ENCODE peak calls at places on chromosomes 2 and 18, in ten cellular contexts. L is T-helper 9 cell; C is posterior vena cava; D is activated naive CD8-positive, alpha-beta T cell treated with anti-CD3 and anti-CD28 coated beads for 36 hours; K is fibroblast of mammary gland; G is NCI-H1417; V is nucleus accumbens; Q is stimulated activated CD4-positive, alpha-beta T cell treated with anti-CD3 and anti-CD28 coated beads, Interleukin-2, amount 100 ng/mL, for 48 hours; Y is stimulated activated naive CD4-positive, alpha-beta T cell treated with Interleukin-2 at 50 U/mL for 16 hours; W is aorta. X is an unnamed sample.

GRCh38 chr2:128636802-128637147 is 318.1 kb upstream of the HS6ST1 start:
- DNase-seq in Y (no peak), Q (no peak), D (no peak), K (no peak), C (no peak), V (no peak), G (no peak), W (peak), L (no peak), X (no peak)

GRCh38 chr18:60358516-60358915 is 14.1 kb downstream of the MC4R start:
- DNase-seq in Y (no peak), C (no peak), V (no peak), D (no peak), Q (no peak), W (no peak), K (peak), G (no peak), L (no peak), X (peak)

GRCh38 chr2:132623096-132623839 is 46.7 kb downstream of the LYPD1 start:
- DNase-seq in W (no peak), D (no peak), G (no peak), V (no peak), K (peak), Y (no peak), Q (no peak), L (no peak), C (no peak), X (peak)

GRCh38 chr2:49265471-49265870 is 111.2 kb upstream of the FSHR start:
- DNase-seq in G (no peak), W (no peak), K (no peak), D (no peak), Q (no peak), C (no peak), V (no peak), Y (no peak), L (no peak), X (no peak)

GRCh38 chr2:100940766-100941645 is 61.1 kb upstream of the RPL31 start:
- DNase-seq in C (peak), Y (no peak), V (no peak), Q (no peak), K (no peak), G (no peak), D (peak), W (no peak), L (no peak), X (no peak)

GRCh38 chr18:37476182-37476581 is 89.4 kb downstream of the CELF4 start:
- DNase-seq in K (peak), W (no peak), C (no peak), V (peak), G (peak), L (no peak), D (peak), Q (peak), Y (no peak), X (no peak)

GRCh38 chr2:85827879-85828569 is 60.8 kb downstream of the ST3GAL5 start:
- DNase-seq in G (no peak), V (no peak), K (no peak), Y (no peak), C (no peak), W (no peak), Q (no peak), D (no peak), L (no peak), X (no peak)

GRCh38 chr2:38375711-38376345 is 1.2 kb downstream of the ATL2 start:
- DNase-seq in C (no peak), G (no peak), K (no peak), V (no peak), L (peak), W (no peak), Q (no peak), Y (no peak), D (no peak), X (no peak)

GRCh38 chr2:100262555-100263320 is 59.6 kb downstream of the LONRF2 start:
- DNase-seq in W (peak), Q (peak), C (peak), L (peak), Y (peak), D (peak), K (peak), G (peak), V (peak), X (peak)

GRCh38 chr2:234290671-234291070 is 206.2 kb downstream of the ARL4C start:
- DNase-seq in G (peak), Q (peak), D (peak), W (no peak), Y (peak), V (no peak), K (no peak), C (no peak), L (peak), X (no peak)

GRCh38 chr2:200777275-200777674 is 34.4 kb upstream of the BZW1 start:
- DNase-seq in C (no peak), Y (no peak), D (no peak), W (no peak), K (no peak), G (no peak), V (no peak), Q (no peak), L (no peak), X (no peak)

GRCh38 chr2:143280097-143280757 is 151.0 kb downstream of the ARHGAP15 start:
- DNase-seq in C (no peak), Q (no peak), V (no peak), G (no peak), W (no peak), D (no peak), K (no peak), L (no peak), Y (no peak), X (no peak)

GRCh38 chr2:168545439-168546082 is 89.5 kb downstream of the CERS6 start:
- DNase-seq in L (no peak), Q (no peak), C (no peak), D (no peak), W (no peak), G (no peak), V (no peak), K (peak), Y (no peak), X (peak)

X was measured in astrocyte of the spinal cord.